ENCODE peak calls at places on chromosomes 11 and 22, in ten cellular contexts. O is dorsolateral prefrontal cortex; W is PC-3; H is CD8-positive, alpha-beta T cell; G is HCT116; Y is fibroblast of mammary gland; D is IMR-90; V is spleen; K is GM23338; J is upper lobe of right lung. I is an unnamed sample.

GRCh38 chr11:43316451-43316850 is 4.7 kb downstream of the API5 start:
- DNase-seq in O (no peak), W (peak; percentile 20), H (no peak), G (no peak), Y (no peak), D (peak; percentile 13), V (no peak), K (no peak), J (no peak), I (no peak)

GRCh38 chr22:50274311-50274710 is 4.1 kb upstream of the MAPK11 start:
- DNase-seq in O (peak; percentile 76), W (peak; percentile 58), H (no peak), G (no peak), Y (peak; percentile 62), D (peak; percentile 54), V (no peak), K (peak; percentile 60), J (no peak), I (peak; percentile 75)

GRCh38 chr22:49163258-49163959 is 664.3 kb downstream of the BRD1 start:
- DNase-seq in O (no peak), W (no peak), H (no peak), G (no peak), Y (no peak), D (no peak), V (peak; percentile 54), K (no peak), J (no peak), I (no peak)

GRCh38 chr11:133719532-133720235 is 125.6 kb downstream of the SPATA19 start:
- DNase-seq in O (no peak), W (no peak), H (no peak), G (no peak), Y (no peak), D (no peak), V (no peak), K (no peak), J (no peak), I (no peak)

GRCh38 chr11:15347969-15348734 is 233.4 kb downstream of the INSC start:
- DNase-seq in O (no peak), W (no peak), H (no peak), G (no peak), Y (no peak), D (no peak), V (no peak), K (no peak), J (no peak), I (no peak)

GRCh38 chr11:77501748-77502147 is 27.9 kb upstream of the PAK1 start:
- DNase-seq in O (no peak), W (no peak), H (no peak), G (no peak), Y (no peak), D (no peak), V (no peak), K (no peak), J (no peak), I (no peak)

GRCh38 chr11:122668562-122669090 is 13.1 kb downstream of the UBASH3B start:
- DNase-seq in O (peak; percentile 43), W (peak; percentile 97), H (no peak), G (peak; percentile 34), Y (peak; percentile 86), D (peak; percentile 98), V (no peak), K (no peak), J (no peak), I (no peak)

GRCh38 chr11:111694851-111695250 is 71.3 kb downstream of the PPP2R1B start:
- DNase-seq in O (no peak), W (no peak), H (no peak), G (no peak), Y (peak; percentile 99), D (peak; percentile 99), V (no peak), K (no peak), J (no peak), I (no peak)

DNA sequence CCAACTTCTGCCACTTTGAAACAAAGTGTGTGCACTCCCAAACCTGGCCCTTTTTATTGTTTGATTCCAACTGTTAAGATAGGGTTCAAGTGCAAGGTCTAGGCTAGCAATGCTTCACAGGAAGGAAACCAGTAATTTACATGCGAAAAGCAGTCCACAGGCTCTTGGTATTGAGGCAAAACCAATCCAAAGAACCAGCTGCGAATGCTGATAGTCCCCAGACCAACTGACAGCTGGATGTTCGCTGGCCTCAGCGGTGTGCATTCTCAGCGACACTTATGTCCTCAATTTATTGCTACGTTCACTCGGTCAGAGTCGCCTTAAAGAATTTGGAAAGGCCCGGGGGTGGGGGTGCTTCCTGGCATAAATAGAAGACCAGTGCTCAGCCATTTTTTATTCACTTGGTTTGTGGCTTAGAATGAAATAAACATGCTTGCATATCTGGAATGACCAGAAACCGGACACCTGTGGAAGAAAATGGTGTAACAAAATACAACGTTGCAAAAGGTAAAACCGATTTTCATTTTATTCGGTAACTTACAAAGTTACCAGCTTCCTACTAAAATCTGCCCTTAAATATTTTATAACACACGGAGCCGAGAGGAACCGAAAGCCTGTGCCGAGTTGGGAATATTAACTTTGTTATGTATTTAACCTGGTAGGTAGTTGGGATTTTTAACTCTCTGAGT is 1.6 kb downstream of the CPT1A start:
- DNase-seq in O (no peak), W (peak; percentile 53), H (no peak), G (no peak), Y (peak; percentile 28), D (peak; percentile 20), V (no peak), K (peak; percentile 76), J (no peak), I (peak; percentile 28)
- H3K4me3 ChIP-seq in O (peak overlapping the region; percentile 65), W (peak overlapping the region; percentile 78), H (peak overlapping the region; percentile 63), G (peak overlapping the region; percentile 84), Y (peak overlapping the region; percentile 76), D (peak overlapping the region; percentile 88), V (peak overlapping the region; percentile 93), K (peak overlapping the region; percentile 74), J (peak overlapping the region; percentile 94), I (peak overlapping the region; percentile 57)

DNA sequence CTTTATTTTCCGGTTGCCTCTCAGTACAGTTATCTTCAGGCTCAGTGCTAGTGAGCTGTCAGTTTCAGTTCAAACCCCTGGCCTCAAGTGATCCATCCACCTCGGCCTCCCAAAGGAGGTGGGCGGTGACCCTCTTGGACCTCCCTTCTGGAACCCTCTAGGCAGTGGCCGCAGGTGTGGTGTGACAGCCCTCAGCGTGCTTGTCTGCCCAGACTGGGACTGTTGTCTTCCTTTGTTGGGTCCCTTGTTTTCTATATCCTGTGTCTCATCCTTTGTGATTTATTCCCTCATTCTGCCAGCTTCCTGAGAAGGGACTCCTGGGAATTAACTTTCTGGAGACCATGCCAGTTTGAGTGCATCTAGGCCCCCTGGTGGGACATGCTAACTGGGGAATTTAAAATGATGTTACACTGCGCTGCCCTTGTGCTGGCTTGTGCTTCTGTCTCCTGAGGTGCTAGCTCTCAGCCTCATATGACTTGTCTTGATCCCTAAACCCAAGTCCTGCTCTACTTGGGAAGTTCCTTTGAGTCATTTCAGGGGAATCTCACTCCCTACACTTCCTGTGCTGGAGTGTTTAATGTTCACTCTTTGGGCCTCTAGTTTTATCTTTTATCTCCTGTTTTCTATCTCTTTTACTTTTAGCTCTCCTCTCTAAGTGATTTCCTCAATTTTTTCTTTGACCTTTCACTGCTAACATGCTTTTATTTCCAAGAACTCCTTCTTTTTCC is 19.4 kb downstream of the MED15 start:
- DNase-seq in O (no peak), W (peak; percentile 57), H (no peak), G (no peak), Y (peak; percentile 85), D (peak; percentile 91), V (no peak), K (no peak), J (no peak), I (no peak)
- TF ChIP-seq CTCF in O (no peak), W (peak; percentile 26), H (no peak), G (no peak), Y (peak; percentile 23), D (peak; percentile 41), V (no peak), K (no peak), J (no peak), I (peak; percentile 30)

DNA sequence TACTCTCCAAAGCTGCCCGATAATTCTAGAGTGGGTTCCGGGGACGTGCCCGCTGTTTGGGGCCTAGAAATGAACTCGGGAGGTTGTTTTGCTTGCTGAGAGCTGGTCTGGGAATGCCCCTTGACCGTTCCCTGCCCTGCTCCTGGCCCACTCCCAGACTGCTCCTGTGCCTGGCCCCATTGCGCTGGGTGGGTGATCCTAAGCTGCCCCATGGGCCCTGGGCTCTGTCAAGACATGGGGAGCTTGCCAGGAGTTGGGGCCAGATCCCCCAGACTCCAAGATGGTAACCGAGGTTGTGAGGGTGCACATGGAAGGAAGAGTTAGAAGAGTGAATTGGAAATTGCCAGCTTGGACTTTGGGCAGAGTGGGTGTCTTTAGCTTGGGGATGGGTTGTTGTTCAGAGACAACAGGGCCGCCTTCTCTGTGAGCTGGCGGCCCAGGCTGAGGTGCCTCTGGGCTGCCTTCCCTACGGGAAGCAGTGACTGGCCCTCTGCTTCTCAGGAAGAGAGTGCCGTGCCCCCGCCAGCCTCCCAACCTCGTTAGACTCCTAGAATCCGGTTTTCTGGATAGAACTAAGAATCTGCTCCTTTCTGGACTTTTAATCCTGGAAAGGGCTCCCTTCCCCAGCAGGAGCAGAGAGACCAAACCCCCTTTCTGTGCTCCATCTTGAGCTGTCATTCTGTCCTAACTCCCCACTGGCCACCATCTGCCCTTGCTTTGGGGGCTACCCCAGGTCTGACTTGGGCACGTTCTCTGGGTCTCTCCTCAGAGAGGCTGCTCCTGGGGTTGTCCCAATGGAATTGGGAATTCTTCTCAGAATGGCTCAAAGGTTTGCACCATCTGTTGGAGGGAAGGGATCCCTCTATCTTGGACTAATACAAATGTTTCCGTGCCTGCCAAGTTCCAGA is 1.8 kb downstream of the ST3GAL4 start:
- DNase-seq in O (no peak), W (no peak), H (no peak), G (no peak), Y (no peak), D (no peak), V (peak; percentile 75), K (no peak), J (peak; percentile 62), I (no peak)
- H3K4me3 ChIP-seq in O (peak overlapping the region; percentile 78), W (peak overlapping the region; percentile 83), H (no peak overlapping the region), G (no peak overlapping the region), Y (peak overlapping the region; percentile 84), D (no peak overlapping the region), V (peak overlapping the region; percentile 89), K (peak overlapping the region; percentile 88), J (peak overlapping the region; percentile 75), I (peak overlapping the region; percentile 68)

GRCh38 chr22:28714043-28714442 is 27.6 kb downstream of the CHEK2 start:
- DNase-seq in O (no peak), W (no peak), H (no peak), G (no peak), Y (peak; percentile 36), D (no peak), V (no peak), K (no peak), J (no peak), I (no peak)

GRCh38 chr22:28710112-28710888 is 30.7 kb upstream of the TTC28 start:
- DNase-seq in O (no peak), W (peak; percentile 79), H (no peak), G (no peak), Y (peak; percentile 85), D (peak; percentile 93), V (no peak), K (no peak), J (no peak), I (no peak)

GRCh38 chr22:28710889-28711285 is 30.7 kb downstream of the CHEK2 start:
- DNase-seq in O (no peak), W (no peak), H (no peak), G (no peak), Y (peak; percentile 60), D (peak; percentile 43), V (no peak), K (no peak), J (no peak), I (no peak)

GRCh38 chr22:28711341-28711740 is 30.3 kb downstream of the CHEK2 start:
- DNase-seq in O (no peak), W (no peak), H (no peak), G (no peak), Y (no peak), D (no peak), V (no peak), K (no peak), J (no peak), I (no peak)

DNA sequence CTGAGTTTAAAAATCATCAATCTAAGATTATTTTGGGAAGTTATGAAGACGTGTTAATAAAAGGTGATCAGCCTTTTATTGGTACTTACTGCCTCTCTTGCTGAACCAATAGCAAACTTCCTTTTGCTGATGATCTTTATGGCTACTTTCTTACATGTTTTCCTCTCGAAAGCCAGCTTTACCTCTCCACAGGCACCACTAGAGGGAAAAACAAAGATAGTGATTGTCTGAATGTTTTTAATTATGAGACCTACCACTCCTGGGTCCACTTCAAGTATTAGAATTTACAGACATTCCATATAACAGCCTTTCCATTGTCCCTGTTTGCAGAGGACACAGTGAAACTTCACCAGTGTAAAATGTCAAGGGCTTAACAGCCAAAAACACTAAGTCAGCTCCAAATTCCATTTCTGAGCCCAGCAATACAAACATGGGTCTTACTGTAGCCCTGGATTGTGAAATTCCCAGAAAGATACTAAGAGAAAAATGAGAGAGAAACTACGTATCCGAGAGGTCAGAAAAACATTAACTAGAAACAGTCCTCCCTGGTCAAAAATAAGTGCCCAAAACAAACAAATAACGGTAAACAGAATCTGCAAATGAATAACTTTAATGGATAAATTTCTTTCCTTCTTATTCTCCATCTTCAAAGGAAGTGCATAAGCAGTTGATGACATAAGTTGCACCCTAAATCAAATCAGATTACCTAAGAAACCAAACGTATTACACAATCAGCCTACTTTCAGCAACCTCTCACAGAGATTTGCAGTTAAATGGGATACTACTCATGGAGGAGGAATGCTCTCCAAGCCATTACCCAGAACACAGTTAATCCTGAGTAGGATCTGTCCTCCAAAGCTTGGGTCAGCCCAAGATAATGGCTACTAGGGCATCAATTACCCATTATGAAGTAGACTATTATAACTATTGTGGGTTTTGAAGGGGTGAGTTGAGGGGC is 29.5 kb downstream of the CHEK2 start:
- DNase-seq in O (no peak), W (peak; percentile 64), H (no peak), G (no peak), Y (peak; percentile 98), D (peak; percentile 97), V (no peak), K (no peak), J (no peak), I (no peak)
- TF ChIP-seq CTCF in O (no peak), W (no peak), H (no peak), G (no peak), Y (peak; percentile 41), D (peak; percentile 4), V (no peak), K (no peak), J (no peak), I (no peak)

I was measured in BE2C.